ENCODE peak calls at places on chromosome 2, in four cellular contexts. P, Y, E and W are unnamed samples.

GRCh38 chr2:209830722-209831465 is 59.3 kb downstream of the UNC80 start:
- DNase-seq in P (no peak), Y (no peak), E (no peak), W (no peak)

GRCh38 chr2:108194409-108195132 is 45.2 kb upstream of the SULT1C3 start:
- DNase-seq in Y (peak; percentile 3), P (no peak), E (no peak), W (no peak)

GRCh38 chr2:42931147-42931817 is 138.9 kb upstream of the HAAO start:
- DNase-seq in E (no peak), P (no peak), Y (no peak), W (no peak)

GRCh38 chr2:68157002-68157401 is 686 bp upstream of the PNO1 start:
- DNase-seq in Y (peak; percentile 17), E (no peak), P (no peak), W (no peak)

GRCh38 chr2:55138546-55139288 is 88.5 kb upstream of the RTN4 start:
- DNase-seq in E (no peak), P (no peak), Y (no peak), W (no peak)

GRCh38 chr2:49255325-49256023 is 101.2 kb upstream of the FSHR start:
- DNase-seq in E (no peak), Y (peak; percentile 8), P (no peak), W (no peak)

GRCh38 chr2:174634130-174635014 is 36.8 kb upstream of the WIPF1 start:
- DNase-seq in Y (peak; percentile 22), P (no peak), E (no peak), W (no peak)

GRCh38 chr2:240365971-240366471 is 69.4 kb upstream of the GPC1 start:
- DNase-seq in P (no peak), E (no peak), Y (no peak), W (no peak)

GRCh38 chr2:75614062-75614710 is 32.4 kb upstream of the MRPL19 start:
- DNase-seq in P (no peak), Y (no peak), E (no peak), W (no peak)

GRCh38 chr2:9975805-9976447 is 24.4 kb downstream of the GRHL1 start:
- DNase-seq in E (no peak), Y (peak; percentile 94), P (peak; percentile 96), W (no peak)

GRCh38 chr2:8152392-8153257 is 529.2 kb upstream of the ID2 start:
- DNase-seq in E (no peak), Y (no peak), P (no peak), W (no peak)

GRCh38 chr2:95053543-95053942 is 28.0 kb downstream of the MAL start:
- DNase-seq in E (no peak), P (no peak), Y (no peak), W (no peak)

GRCh38 chr2:104812281-104812680 is 41.6 kb upstream of the POU3F3 start:
- DNase-seq in P (peak; percentile 72), E (no peak), Y (no peak), W (no peak)

GRCh38 chr2:204064119-204064518 is 127.6 kb downstream of the ICOS start:
- DNase-seq in Y (no peak), E (no peak), P (no peak), W (no peak)

GRCh38 chr2:96092580-96092877 is 23.8 kb downstream of the ADRA2B start:
- DNase-seq in P (no peak), E (no peak), Y (no peak), W (no peak)

GRCh38 chr2:63587814-63588384 is 378 bp downstream of the WDPCP start:
- DNase-seq in P (no peak), E (no peak), Y (no peak), W (peak; percentile 80)

GRCh38 chr2:101064868-101065549 is 62.9 kb downstream of the RPL31 start:
- DNase-seq in Y (peak; percentile 29), E (no peak), P (peak; percentile 13), W (no peak)

GRCh38 chr2:30230855-30231725 is at the start of gene LBH:
- DNase-seq in Y (peak; percentile 88), P (peak; percentile 67), E (peak; percentile 93), W (peak; percentile 89)

GRCh38 chr2:156649596-156649995 is 213.4 kb downstream of the GPD2 start:
- DNase-seq in Y (no peak), E (no peak), P (peak; percentile 4), W (no peak)

GRCh38 chr2:210567279-210567678 is 10.9 kb downstream of the CPS1 start:
- DNase-seq in Y (no peak), E (no peak), P (no peak), W (no peak)

GRCh38 chr2:42217914-42218313 is 48.8 kb downstream of the EML4 start:
- DNase-seq in Y (no peak), P (no peak), E (no peak), W (no peak)

GRCh38 chr2:7773362-7773973 is 856.3 kb downstream of the RNF144A start:
- DNase-seq in P (peak; percentile 38), E (no peak), Y (peak; percentile 72), W (no peak)

GRCh38 chr2:240922234-240922981 is 16.3 kb downstream of the CROCC2 start:
- DNase-seq in P (no peak), E (peak; percentile 54), Y (no peak), W (peak; percentile 67)

GRCh38 chr2:12718662-12719399 is 2.1 kb downstream of the TRIB2 start:
- DNase-seq in Y (peak; percentile 30), E (no peak), P (no peak), W (no peak)

GRCh38 chr2:69138247-69138754 is 125.3 kb downstream of the ANTXR1 start:
- DNase-seq in Y (peak; percentile 79), E (no peak), P (peak; percentile 90), W (no peak)

GRCh38 chr2:135997380-135997779 is 12.0 kb upstream of the DARS1 start:
- DNase-seq in Y (no peak), E (no peak), P (no peak), W (no peak)

GRCh38 chr2:212021947-212022346 is 516.7 kb downstream of the ERBB4 start:
- DNase-seq in Y (peak; percentile 80), P (peak; percentile 82), E (no peak), W (no peak)

GRCh38 chr2:239662413-239663120 is 261.7 kb upstream of the HDAC4 start:
- DNase-seq in E (no peak), Y (no peak), P (no peak), W (no peak)

GRCh38 chr2:71458413-71459083 is 5.2 kb downstream of the DYSF start:
- DNase-seq in E (peak; percentile 56), P (peak; percentile 72), Y (peak; percentile 56), W (no peak)

GRCh38 chr2:85318222-85319182 is 9.3 kb downstream of the TGOLN2 start:
- DNase-seq in E (no peak), P (peak; percentile 46), Y (peak; percentile 84), W (no peak)

GRCh38 chr2:229268626-229269025 is 2.5 kb downstream of the PID1 start:
- DNase-seq in P (peak; percentile 48), E (no peak), Y (peak; percentile 39), W (no peak)

GRCh38 chr2:45353879-45354278 is 257.2 kb downstream of the SRBD1 start:
- DNase-seq in P (peak; percentile 98), E (no peak), Y (peak; percentile 91), W (no peak)

GRCh38 chr2:99488587-99488998 is 1.2 kb downstream of the REV1 start:
- DNase-seq in E (no peak), Y (peak; percentile 25), P (peak; percentile 34), W (no peak)

GRCh38 chr2:27889774-27890145 is 427 bp downstream of the RBKS start:
- DNase-seq in E (no peak), Y (no peak), P (peak; percentile 31), W (no peak)

DNA sequence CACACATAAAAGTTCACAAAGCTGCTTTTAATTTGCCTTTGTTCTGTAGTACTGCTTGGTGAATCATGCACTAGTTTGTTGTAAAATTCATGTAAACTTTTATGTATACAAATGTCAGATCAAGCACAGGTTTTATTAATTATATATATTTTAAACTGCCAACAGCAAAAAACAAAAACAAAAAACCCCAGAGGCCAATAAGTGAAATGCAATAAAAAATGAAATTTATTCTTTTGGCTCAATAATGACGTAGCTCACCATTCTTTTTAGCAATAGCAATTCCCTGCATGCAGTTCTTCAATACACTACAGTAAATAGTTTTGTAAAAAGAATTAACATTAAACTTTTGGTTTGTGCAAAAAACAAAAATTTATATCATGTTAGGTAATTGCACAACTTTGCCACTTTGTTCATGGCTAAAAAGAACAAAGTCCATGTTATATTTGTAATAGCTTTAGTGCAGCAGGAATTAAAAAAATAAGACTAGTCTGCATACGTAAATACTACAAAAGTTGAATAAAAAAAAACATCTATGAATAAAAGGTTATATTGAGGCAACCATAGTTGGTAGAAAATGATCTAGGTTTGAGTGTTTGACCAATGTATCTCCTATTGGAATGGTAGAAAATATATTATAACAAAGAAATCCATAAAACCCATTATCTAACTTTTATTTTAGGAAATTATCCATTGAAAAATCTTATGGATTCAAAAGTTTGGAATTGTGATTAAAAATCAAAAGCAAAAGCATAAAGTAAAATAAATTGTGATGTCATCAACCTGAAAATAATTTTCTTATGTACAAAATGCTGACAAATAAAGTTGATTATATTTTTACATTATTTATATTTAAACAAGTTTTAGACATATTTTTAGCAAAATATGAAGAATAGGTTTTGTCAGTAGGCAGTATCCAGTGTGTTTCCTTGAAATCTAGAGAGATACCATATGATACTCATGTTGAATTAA is 115.6 kb downstream of the SCN3A start:
- DNase-seq in Y (no peak), E (no peak), P (no peak), W (no peak)
- TF ChIP-seq CTCF in Y (no peak), E (peak; percentile 35), P (no peak), W (peak; percentile 62)

GRCh38 chr2:126658910-126659613 is 3.1 kb downstream of the GYPC start:
- DNase-seq in P (peak; percentile 47), E (peak; percentile 92), Y (peak; percentile 87), W (no peak)
- TF ChIP-seq CTCF in P (no peak), E (peak; percentile 35), Y (no peak), W (no peak)

GRCh38 chr2:35871672-35872071 is 483.9 kb upstream of the CRIM1 start:
- DNase-seq in E (no peak), Y (peak; percentile 4), P (no peak), W (no peak)
- TF ChIP-seq CTCF in E (no peak), Y (peak; percentile 56), P (peak; percentile 3), W (peak; percentile 45)

GRCh38 chr2:219428469-219428868 is 6.2 kb upstream of the SPEG start:
- DNase-seq in P (no peak), E (no peak), Y (no peak), W (no peak)

GRCh38 chr2:219429958-219430586 is 4.6 kb upstream of the SPEG start:
- DNase-seq in Y (no peak), E (no peak), P (no peak), W (no peak)

GRCh38 chr2:219433666-219434467 is 776 bp upstream of the SPEG start:
- DNase-seq in Y (peak; percentile 66), P (peak; percentile 47), E (no peak), W (no peak)

GRCh38 chr2:219434468-219434717 is 250 bp upstream of the SPEG start:
- DNase-seq in Y (no peak), E (no peak), P (no peak), W (no peak)

GRCh38 chr2:219430633-219431615 is 3.7 kb upstream of the SPEG start:
- DNase-seq in P (peak; percentile 41), Y (peak; percentile 48), E (no peak), W (no peak)
- TF ChIP-seq CTCF in P (no peak), Y (peak; percentile 46), E (peak; percentile 60), W (peak; percentile 13)

GRCh38 chr2:176093145-176093888 is 796 bp downstream of the HOXD13 start:
- DNase-seq in Y (no peak), E (no peak), P (no peak), W (no peak)
- TF ChIP-seq CTCF in Y (no peak), E (no peak), P (no peak), W (peak; percentile 25)

GRCh38 chr2:181781082-181781786 is 100.9 kb upstream of the NEUROD1 start:
- DNase-seq in P (no peak), E (no peak), Y (no peak), W (no peak)
- TF ChIP-seq CTCF in P (no peak), E (no peak), Y (no peak), W (peak; percentile 50)

GRCh38 chr2:62000538-62000937 is 95.1 kb downstream of the COMMD1 start:
- DNase-seq in E (no peak), Y (no peak), P (no peak), W (no peak)
- TF ChIP-seq CTCF in E (no peak), Y (no peak), P (no peak), W (no peak)